ENCODE peak calls at places on chromosome 18, in six cellular contexts. D is K562, W is GM12878, L is HCT116, J is H1, O is SK-N-SH. Q is an unnamed sample.

GRCh38 chr18:51091270-51091669 is 61.3 kb downstream of the SMAD4 start:
- DNase-seq in D (no peak), W (no peak), L (no peak), J (no peak), O (no peak), Q (no peak)

GRCh38 chr18:77539860-77540259 is 290.2 kb downstream of the GALR1 start:
- DNase-seq in D (no peak), W (no peak), L (no peak), J (no peak), O (no peak), Q (no peak)

GRCh38 chr18:42641996-42642395 is 473.5 kb downstream of the RIT2 start:
- DNase-seq in D (no peak), W (no peak), L (no peak), J (no peak), O (no peak), Q (no peak)

GRCh38 chr18:49617329-49617695 is 55.5 kb downstream of the LIPG start:
- DNase-seq in D (no peak), W (no peak), L (no peak), J (no peak), O (no peak), Q (no peak)

GRCh38 chr18:6759579-6759978 is 30.1 kb downstream of the ARHGAP28 start:
- DNase-seq in D (no peak), W (no peak), L (no peak), J (no peak), O (no peak), Q (no peak)

GRCh38 chr18:75141734-75142133 is 67.2 kb downstream of the PTGR3 start:
- DNase-seq in D (no peak), W (no peak), L (no peak), J (no peak), O (no peak), Q (no peak)

GRCh38 chr18:74221081-74221480 is 70.7 kb downstream of the CYB5A start:
- DNase-seq in D (no peak), W (no peak), L (no peak), J (no peak), O (no peak), Q (no peak)

GRCh38 chr18:13570856-13571495 is 155.4 kb downstream of the FAM210A start:
- DNase-seq in D (no peak), W (no peak), L (no peak), J (no peak), O (no peak), Q (no peak)

GRCh38 chr18:5370332-5370731 is 74.8 kb upstream of the ZBTB14 start:
- DNase-seq in D (no peak), W (no peak), L (no peak), J (no peak), O (no peak), Q (peak)

GRCh38 chr18:37710731-37711130 is 145.1 kb upstream of the CELF4 start:
- DNase-seq in D (no peak), W (no peak), L (no peak), J (no peak), O (no peak), Q (no peak)

GRCh38 chr18:67508146-67508545 is 8.4 kb downstream of the DSEL start:
- DNase-seq in D (no peak), W (no peak), L (no peak), J (no peak), O (no peak), Q (no peak)

GRCh38 chr18:74493689-74494088 is 2.5 kb upstream of the CNDP2 start:
- DNase-seq in D (no peak), W (no peak), L (peak), J (no peak), O (no peak), Q (peak)

GRCh38 chr18:37524546-37525301 is 40.9 kb downstream of the CELF4 start:
- DNase-seq in D (no peak), W (no peak), L (no peak), J (no peak), O (no peak), Q (no peak)

GRCh38 chr18:58896734-58897508 is 32.2 kb downstream of the ZNF532 start:
- DNase-seq in D (no peak), W (no peak), L (no peak), J (no peak), O (no peak), Q (no peak)

GRCh38 chr18:55354795-55355194 is 233.2 kb downstream of the TCF4 start:
- DNase-seq in D (no peak), W (no peak), L (no peak), J (no peak), O (peak), Q (no peak)

GRCh38 chr18:50338676-50339075 is 36.2 kb upstream of the SKA1 start:
- DNase-seq in D (no peak), W (no peak), L (no peak), J (no peak), O (no peak), Q (no peak)

GRCh38 chr18:12880532-12880892 is 3.5 kb downstream of the PTPN2 start:
- DNase-seq in D (no peak), W (no peak), L (no peak), J (no peak), O (no peak), Q (no peak)

GRCh38 chr18:28657836-28658410 is 481.0 kb upstream of the CDH2 start:
- DNase-seq in D (no peak), W (no peak), L (no peak), J (no peak), O (no peak), Q (no peak)

GRCh38 chr18:23784811-23785245 is 95.6 kb downstream of the LAMA3 start:
- DNase-seq in D (no peak), W (no peak), L (no peak), J (peak), O (no peak), Q (no peak)

GRCh38 chr18:32742620-32743019 is 30.2 kb downstream of the KLHL14 start:
- DNase-seq in D (no peak), W (no peak), L (no peak), J (no peak), O (no peak), Q (no peak)

GRCh38 chr18:63339920-63340484 is 20.4 kb upstream of the BCL2 start:
- DNase-seq in D (peak), W (no peak), L (peak), J (no peak), O (peak), Q (no peak)

GRCh38 chr18:37383036-37383788 is 182.4 kb downstream of the CELF4 start:
- DNase-seq in D (no peak), W (no peak), L (peak), J (no peak), O (peak), Q (peak)

GRCh38 chr18:29028560-29028959 is 851.6 kb upstream of the CDH2 start:
- DNase-seq in D (no peak), W (no peak), L (no peak), J (no peak), O (no peak), Q (no peak)

GRCh38 chr18:41324020-41324791 is 630.8 kb upstream of the PIK3C3 start:
- DNase-seq in D (no peak), W (no peak), L (no peak), J (no peak), O (no peak), Q (no peak)

GRCh38 chr18:1092228-1092627 is 187.6 kb downstream of the ADCYAP1 start:
- DNase-seq in D (peak), W (no peak), L (no peak), J (peak), O (no peak), Q (peak)

GRCh38 chr18:74951165-74951760 is 257.7 kb downstream of the PTGR3 start:
- DNase-seq in D (no peak), W (peak), L (no peak), J (no peak), O (no peak), Q (no peak)

GRCh38 chr18:21359746-21360145 is 117.7 kb downstream of the GREB1L start:
- DNase-seq in D (no peak), W (no peak), L (no peak), J (no peak), O (no peak), Q (no peak)

GRCh38 chr18:45590060-45590537 is 25.2 kb upstream of the SLC14A2 start:
- DNase-seq in D (no peak), W (no peak), L (no peak), J (no peak), O (no peak), Q (no peak)

GRCh38 chr18:74715306-74715705 is 117.6 kb downstream of the ZNF407 start:
- DNase-seq in D (no peak), W (no peak), L (no peak), J (no peak), O (no peak), Q (no peak)

GRCh38 chr18:36419913-36420531 is 122.5 kb downstream of the FHOD3 start:
- DNase-seq in D (no peak), W (no peak), L (peak), J (no peak), O (no peak), Q (peak)

GRCh38 chr18:26386421-26386820 is 160.2 kb downstream of the TAF4B start:
- DNase-seq in D (no peak), W (no peak), L (no peak), J (no peak), O (no peak), Q (no peak)

GRCh38 chr18:8116346-8117007 is 492.8 kb upstream of the RAB12 start:
- DNase-seq in D (peak), W (no peak), L (peak), J (no peak), O (no peak), Q (no peak)

GRCh38 chr18:8757598-8757997 is 52.2 kb downstream of the MTCL1 start:
- DNase-seq in D (no peak), W (no peak), L (no peak), J (no peak), O (no peak), Q (no peak)

GRCh38 chr18:35513181-35513932 is 15.6 kb upstream of the INO80C start:
- DNase-seq in D (no peak), W (no peak), L (peak), J (no peak), O (no peak), Q (no peak)

GRCh38 chr18:49819768-49820662 is 6.7 kb upstream of the ACAA2 start:
- DNase-seq in D (no peak), W (no peak), L (no peak), J (no peak), O (no peak), Q (no peak)

GRCh38 chr18:21289843-21290242 is 47.8 kb downstream of the GREB1L start:
- DNase-seq in D (no peak), W (no peak), L (no peak), J (no peak), O (no peak), Q (no peak)

DNA sequence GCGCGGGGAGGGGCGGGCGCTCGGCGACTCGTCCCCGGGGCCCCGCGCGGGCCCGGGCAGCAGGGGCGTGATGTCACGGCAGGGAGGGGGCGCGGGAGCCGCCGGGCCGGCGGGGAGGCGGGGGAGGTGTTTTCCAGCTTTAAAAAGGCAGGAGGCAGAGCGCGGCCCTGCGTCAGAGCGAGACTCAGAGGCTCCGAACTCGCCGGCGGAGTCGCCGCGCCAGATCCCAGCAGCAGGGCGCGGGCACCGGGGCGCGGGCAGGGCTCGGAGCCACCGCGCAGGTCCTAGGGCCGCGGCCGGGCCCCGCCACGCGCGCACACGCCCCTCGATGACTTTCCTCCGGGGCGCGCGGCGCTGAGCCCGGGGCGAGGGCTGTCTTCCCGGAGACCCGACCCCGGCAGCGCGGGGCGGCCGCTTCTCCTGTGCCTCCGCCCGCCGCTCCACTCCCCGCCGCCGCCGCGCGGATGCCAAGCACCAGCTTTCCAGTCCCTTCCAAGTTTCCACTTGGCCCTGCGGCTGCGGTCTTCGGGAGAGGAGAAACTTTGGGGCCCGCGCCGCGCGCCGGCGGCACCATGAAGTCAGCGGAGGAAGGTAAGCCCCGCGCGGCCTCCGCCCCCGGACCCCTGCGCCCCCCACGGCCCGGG is at the start of gene NFATC1:
- DNase-seq in D (peak), W (no peak), L (no peak), J (no peak), O (no peak), Q (peak)
- TF ChIP-seq JUND in D (no peak), W (no peak), L (no peak), J (no peak), O (no peak), Q (no peak)

DNA sequence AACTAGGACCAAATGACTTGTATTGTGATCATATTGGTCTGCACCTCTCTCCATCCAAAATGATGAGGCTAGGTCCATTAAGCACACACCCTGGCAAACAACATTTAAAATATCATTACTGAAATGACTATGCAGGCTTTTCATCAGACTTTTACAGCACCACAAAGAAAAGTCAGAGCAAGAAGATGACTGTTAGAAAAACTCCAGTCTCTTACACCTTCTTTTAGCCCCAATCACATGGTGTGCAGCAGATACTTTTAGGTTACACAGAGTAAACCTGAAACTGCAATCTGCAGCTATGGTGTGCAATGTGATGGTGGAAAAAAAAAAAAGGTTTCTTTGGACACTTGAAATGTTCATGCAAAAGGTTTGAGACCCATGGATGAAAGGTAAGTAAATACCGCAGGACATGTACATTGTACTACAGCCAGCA is 5.4 kb upstream of the POLI start:
- DNase-seq in D (no peak), W (peak), L (no peak), J (no peak), O (no peak), Q (no peak)
- TF ChIP-seq JUND in D (no peak), W (peak), L (no peak), J (no peak), O (no peak), Q (no peak)

DNA sequence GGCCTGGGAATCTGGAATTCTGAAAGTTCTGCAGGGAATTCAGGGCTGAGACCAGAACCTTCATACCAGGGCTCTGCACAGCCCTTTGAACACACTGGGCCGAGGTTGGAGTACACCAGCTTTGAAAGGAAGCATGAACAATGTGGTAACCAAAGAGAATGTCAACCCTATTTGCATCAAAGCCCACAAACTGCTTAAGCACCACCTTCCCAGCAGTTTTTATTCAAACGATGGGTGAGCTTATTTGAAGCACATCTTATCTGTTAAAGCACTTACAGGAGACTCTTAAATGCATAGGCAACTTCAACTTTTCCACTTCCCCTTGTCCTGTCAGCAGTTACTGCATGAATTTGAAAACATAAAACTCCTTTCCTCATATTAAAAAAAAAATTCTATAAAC is 96.6 kb downstream of the TXNL1 start:
- DNase-seq in D (no peak), W (no peak), L (no peak), J (no peak), O (no peak), Q (no peak)
- TF ChIP-seq JUND in D (no peak), W (no peak), L (no peak), J (no peak), O (no peak), Q (no peak)

GRCh38 chr18:11072632-11073031 is 76.7 kb downstream of the PIEZO2 start:
- DNase-seq in D (no peak), W (no peak), L (no peak), J (no peak), O (no peak), Q (no peak)

GRCh38 chr18:11077548-11078187 is 71.7 kb downstream of the PIEZO2 start:
- DNase-seq in D (no peak), W (no peak), L (no peak), J (no peak), O (no peak), Q (no peak)

GRCh38 chr18:11071300-11071699 is 78.1 kb downstream of the PIEZO2 start:
- DNase-seq in D (no peak), W (no peak), L (no peak), J (no peak), O (no peak), Q (no peak)

GRCh38 chr18:11078491-11078890 is 70.9 kb downstream of the PIEZO2 start:
- DNase-seq in D (no peak), W (peak), L (no peak), J (no peak), O (no peak), Q (no peak)

GRCh38 chr18:11074879-11075278 is 74.5 kb downstream of the PIEZO2 start:
- DNase-seq in D (no peak), W (no peak), L (no peak), J (no peak), O (no peak), Q (no peak)
- TF ChIP-seq JUND in D (no peak), W (no peak), L (no peak), J (no peak), O (no peak), Q (no peak)

DNA sequence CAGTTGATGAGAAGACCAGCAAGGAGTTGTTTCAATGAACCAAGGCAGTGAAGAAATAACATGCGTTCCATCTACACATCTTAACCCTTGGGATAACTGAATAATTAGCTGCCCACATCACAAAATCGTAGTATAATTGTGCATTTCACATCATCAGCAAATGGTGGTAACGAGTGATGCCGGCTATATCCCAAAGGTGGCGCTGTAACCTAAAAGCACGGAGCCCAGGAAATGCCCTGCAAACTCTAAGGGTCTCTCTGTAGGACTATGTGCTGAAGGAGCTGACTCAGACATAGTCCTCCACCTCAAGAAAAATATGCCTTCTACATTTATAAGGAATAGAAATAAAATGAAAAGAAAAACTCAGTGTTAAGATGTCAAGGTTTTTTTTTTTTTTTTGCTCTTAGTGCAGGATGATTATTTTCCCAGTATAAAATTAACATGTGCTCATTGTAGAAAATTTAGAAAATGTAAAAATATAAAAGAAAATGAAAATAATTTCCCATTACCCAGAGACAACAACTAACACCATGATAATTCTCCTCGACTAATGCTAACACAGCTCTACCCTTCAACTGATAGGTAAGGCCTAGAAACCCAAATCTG is 23.1 kb upstream of the DSG3 start:
- DNase-seq in D (peak), W (no peak), L (peak), J (no peak), O (peak), Q (peak)
- TF ChIP-seq JUND in D (no peak), W (no peak), L (no peak), J (peak), O (no peak), Q (no peak)